ENCODE peak calls at places on chromosomes 2 and 18, in seven cellular contexts. Y is body of pancreas; N is right cardiac atrium; D is CD8-positive, alpha-beta memory T cell; P is PC-9; A is left ventricle myocardium inferior; H is HCT116. L is an unnamed sample. For H3K9me3 and H3K27me3, the result is how much of the 10 kb centered on the place peaks cover.

GRCh38 chr2:236852977-236853374 is 232.7 kb upstream of the COPS8 start:
- DNase-seq in N (no peak), Y (no peak), H (no peak), D (no peak), A (no peak), P (no peak), L (no peak)

GRCh38 chr2:105604938-105605337 is 139.8 kb upstream of the NCK2 start:
- DNase-seq in D (no peak), N (peak), P (no peak), A (peak), Y (no peak), H (no peak), L (no peak)

GRCh38 chr2:159010340-159010739 is 41.9 kb downstream of the TANC1 start:
- DNase-seq in D (no peak), P (no peak), N (no peak), H (no peak), Y (no peak), A (no peak), L (no peak)

GRCh38 chr2:240640939-240641338 is 15.7 kb downstream of the GPR35 start:
- DNase-seq in N (no peak), D (peak), P (peak), Y (peak), A (peak), H (peak), L (peak)

GRCh38 chr2:10048501-10049171 is 5.3 kb downstream of the KLF11 start:
- DNase-seq in Y (no peak), H (peak), A (no peak), D (no peak), N (no peak), P (no peak), L (no peak)

GRCh38 chr2:202762546-202762945 is 109.0 kb downstream of the ICA1L start:
- DNase-seq in A (no peak), D (no peak), H (no peak), P (no peak), Y (no peak), N (no peak), L (no peak)

GRCh38 chr2:224379210-224379609 is 22.7 kb downstream of the FAM124B start:
- DNase-seq in A (no peak), H (no peak), Y (no peak), D (no peak), N (no peak), P (no peak), L (no peak)

GRCh38 chr2:186009341-186009740 is 270.7 kb downstream of the FSIP2 start:
- DNase-seq in H (no peak), N (no peak), A (no peak), Y (no peak), P (no peak), D (no peak), L (peak)

GRCh38 chr2:27715318-27716165 is 51.9 kb downstream of the SLC4A1AP start:
- DNase-seq in N (peak), D (no peak), A (peak), P (peak), H (no peak), Y (no peak), L (no peak)

GRCh38 chr2:221816566-221816965 is 244.5 kb upstream of the EPHA4 start:
- DNase-seq in D (no peak), P (no peak), N (no peak), A (no peak), H (no peak), Y (no peak), L (no peak)

GRCh38 chr18:71105994-71106546 is 817.2 kb downstream of the SOCS6 start:
- DNase-seq in P (no peak), D (no peak), H (no peak), N (no peak), A (no peak), Y (no peak), L (no peak)

GRCh38 chr18:71107220-71107619 is 818.4 kb downstream of the SOCS6 start:
- DNase-seq in A (no peak), D (no peak), P (no peak), Y (no peak), H (no peak), N (no peak), L (no peak)

DNA sequence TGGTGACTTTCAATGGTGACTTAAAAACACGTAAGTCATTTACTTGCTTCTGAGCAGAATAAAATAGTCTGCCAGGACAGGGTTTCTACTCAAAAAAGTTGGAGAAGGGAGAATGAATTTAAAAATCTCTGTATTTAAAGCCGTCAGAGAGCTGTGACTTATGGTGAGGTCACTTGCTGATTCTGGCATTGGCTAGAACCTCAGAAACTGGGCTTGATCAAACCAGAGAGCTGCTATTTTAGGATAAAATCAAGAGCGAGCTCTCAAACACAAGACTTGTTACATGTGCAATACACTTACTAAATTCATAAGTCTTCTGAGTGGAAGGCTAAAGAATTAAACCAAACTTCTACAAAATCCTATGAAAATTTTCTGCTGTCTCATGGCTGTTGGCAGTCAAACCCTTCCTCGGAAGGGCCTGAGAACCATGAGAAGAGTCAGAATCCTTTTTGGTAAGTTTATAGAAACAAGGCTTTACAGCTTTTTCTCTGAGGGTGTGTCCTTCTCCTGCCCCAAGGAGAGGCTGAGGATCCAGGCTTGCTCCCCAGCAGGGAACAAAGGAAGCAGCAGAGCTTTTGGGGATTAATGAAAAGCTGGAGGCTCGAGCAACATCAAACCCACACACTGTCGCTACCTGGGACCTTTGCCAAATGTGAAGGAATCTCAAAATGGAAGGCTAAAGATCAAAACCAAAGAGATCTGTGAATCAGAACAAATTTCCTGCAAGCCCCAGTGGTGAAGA is 816.4 kb downstream of the SOCS6 start:
- DNase-seq in D (no peak), P (no peak), Y (no peak), A (no peak), H (no peak), N (no peak), L (no peak)
- H3K9me3 ChIP-seq in D (under half), P (under half), Y (under half), A (under half), H (under half), N (under half), L (under half)

DNA sequence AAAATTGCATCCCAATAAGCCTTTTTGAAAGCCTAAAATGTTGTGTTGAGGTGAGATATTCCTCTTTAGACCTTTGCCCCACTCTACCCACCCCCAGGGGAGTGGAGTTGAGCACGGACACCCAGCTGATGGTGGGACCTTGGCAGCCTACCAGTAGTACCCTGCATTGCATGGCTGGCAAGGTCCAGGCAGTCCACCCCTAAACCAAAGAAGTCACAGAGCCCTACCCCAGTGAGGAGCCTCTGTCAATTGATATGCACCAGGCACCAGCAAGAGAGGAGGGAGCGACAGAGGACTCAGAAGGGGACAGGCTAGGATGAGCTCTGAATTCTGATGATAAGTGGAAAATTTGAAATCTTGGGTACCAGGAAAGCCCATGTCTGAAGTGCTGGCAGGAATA is 38.6 kb downstream of the MARCO start:
- DNase-seq in H (no peak), A (no peak), P (no peak), Y (no peak), D (no peak), N (no peak), L (no peak)
- H3K27me3 ChIP-seq in H (under half), A (half or more), P (under half), Y (under half), D (under half), N (under half), L (under half)

GRCh38 chr18:34595673-34596072 is 114.4 kb upstream of the DTNA start:
- DNase-seq in Y (no peak), H (peak), A (no peak), P (no peak), D (no peak), N (no peak), L (peak)

GRCh38 chr18:34591920-34592444 is 118.1 kb upstream of the DTNA start:
- DNase-seq in H (no peak), N (peak), Y (no peak), P (no peak), A (no peak), D (no peak), L (no peak)

GRCh38 chr18:34590503-34590902 is 119.6 kb upstream of the DTNA start:
- DNase-seq in Y (no peak), N (no peak), D (no peak), A (no peak), H (no peak), P (no peak), L (no peak)

GRCh38 chr18:34594243-34594642 is 115.9 kb upstream of the DTNA start:
- DNase-seq in P (no peak), Y (no peak), A (no peak), D (no peak), N (no peak), H (no peak), L (no peak)

DNA sequence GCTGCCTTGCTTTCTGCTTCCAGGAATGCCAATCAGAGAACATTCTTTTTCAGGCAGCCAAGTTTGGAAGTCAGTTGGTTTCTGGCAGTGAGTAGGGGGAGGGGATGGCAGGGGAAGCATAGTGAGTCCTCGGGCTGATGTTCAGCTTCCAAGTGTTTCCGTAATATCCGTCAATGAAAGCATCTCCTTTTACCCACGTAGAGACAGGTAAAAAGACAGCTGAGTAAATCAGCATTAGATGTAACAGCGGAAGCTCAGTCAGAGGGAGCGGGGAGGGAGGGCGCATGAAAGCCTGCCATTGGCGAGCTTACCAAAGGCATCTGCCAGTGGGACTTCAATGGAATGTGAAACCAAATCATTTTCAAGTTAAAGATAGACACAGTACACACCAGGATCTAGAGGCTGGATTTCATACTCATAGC is 117.1 kb upstream of the DTNA start:
- DNase-seq in A (peak), D (no peak), P (no peak), H (no peak), N (peak), Y (peak), L (no peak)
- H3K27ac ChIP-seq in A (peak), D (no peak), P (no peak), H (no peak), N (peak), Y (peak), L (no peak)

GRCh38 chr2:1625281-1626001 is 118.9 kb downstream of the PXDN start:
- DNase-seq in P (peak), A (no peak), H (peak), D (no peak), Y (no peak), N (no peak), L (peak)
- H3K9me3 ChIP-seq in P (under half), A (under half), H (under half), D (under half), Y (under half), N (under half), L (under half)